ENCODE peak calls at places on chromosome X, in seven cellular contexts. One of them, this sample, is unnamed.
A peak's percentile ranks its signal among the peaks of the same experiment; 100 is the strongest.

GRCh38 chrX:139877710-139878414 is 55.0 kb downstream of the ATP11C start:
- DNase-seq in PC-3: peak; percentile 14
- DNase-seq in substantia nigra: no peak
- DNase-seq in activated CD8-positive, alpha-beta memory T cell treated with anti-CD3 and anti-CD28 coated beads, Interleukin-2, amount 50 U/mL, for 48 hours: no peak
- DNase-seq in neural progenitor cell: no peak
- DNase-seq in NCI-H1105 treated with DMSO at 0.1 percent for 48 hours: no peak
- DNase-seq in left ventricle myocardium inferior: no peak
- DNase-seq in this sample: no peak

GRCh38 chrX:9873952-9874351 is 87.7 kb downstream of the SHROOM2 start:
- DNase-seq in PC-3: peak; percentile 61
- DNase-seq in substantia nigra: peak; percentile 6
- DNase-seq in activated CD8-positive, alpha-beta memory T cell treated with anti-CD3 and anti-CD28 coated beads, Interleukin-2, amount 50 U/mL, for 48 hours: peak; percentile 51
- DNase-seq in neural progenitor cell: peak; percentile 41
- DNase-seq in NCI-H1105 treated with DMSO at 0.1 percent for 48 hours: peak; percentile 28
- DNase-seq in left ventricle myocardium inferior: no peak
- DNase-seq in this sample: no peak

GRCh38 chrX:134737061-134737460 is 78.8 kb upstream of the PLAC1 start:
- DNase-seq in PC-3: no peak
- DNase-seq in substantia nigra: no peak
- DNase-seq in activated CD8-positive, alpha-beta memory T cell treated with anti-CD3 and anti-CD28 coated beads, Interleukin-2, amount 50 U/mL, for 48 hours: no peak
- DNase-seq in neural progenitor cell: no peak
- DNase-seq in NCI-H1105 treated with DMSO at 0.1 percent for 48 hours: no peak
- DNase-seq in left ventricle myocardium inferior: no peak
- DNase-seq in this sample: no peak

GRCh38 chrX:17052210-17052609 is 105.8 kb downstream of the REPS2 start:
- DNase-seq in PC-3: no peak
- DNase-seq in substantia nigra: no peak
- DNase-seq in activated CD8-positive, alpha-beta memory T cell treated with anti-CD3 and anti-CD28 coated beads, Interleukin-2, amount 50 U/mL, for 48 hours: no peak
- DNase-seq in neural progenitor cell: no peak
- DNase-seq in NCI-H1105 treated with DMSO at 0.1 percent for 48 hours: no peak
- DNase-seq in left ventricle myocardium inferior: no peak
- DNase-seq in this sample: no peak

GRCh38 chrX:132423323-132423722 is 65.5 kb downstream of the MBNL3 start:
- DNase-seq in PC-3: no peak
- DNase-seq in substantia nigra: no peak
- DNase-seq in activated CD8-positive, alpha-beta memory T cell treated with anti-CD3 and anti-CD28 coated beads, Interleukin-2, amount 50 U/mL, for 48 hours: no peak
- DNase-seq in neural progenitor cell: no peak
- DNase-seq in NCI-H1105 treated with DMSO at 0.1 percent for 48 hours: no peak
- DNase-seq in left ventricle myocardium inferior: no peak
- DNase-seq in this sample: no peak

GRCh38 chrX:154349359-154349935 is 25.0 kb downstream of the FLNA start:
- DNase-seq in PC-3: no peak
- DNase-seq in substantia nigra: no peak
- DNase-seq in activated CD8-positive, alpha-beta memory T cell treated with anti-CD3 and anti-CD28 coated beads, Interleukin-2, amount 50 U/mL, for 48 hours: no peak
- DNase-seq in neural progenitor cell: no peak
- DNase-seq in NCI-H1105 treated with DMSO at 0.1 percent for 48 hours: no peak
- DNase-seq in left ventricle myocardium inferior: no peak
- DNase-seq in this sample: no peak

GRCh38 chrX:77505227-77505626 is 58.0 kb downstream of the FGF16 start:
- DNase-seq in PC-3: no peak
- DNase-seq in substantia nigra: no peak
- DNase-seq in activated CD8-positive, alpha-beta memory T cell treated with anti-CD3 and anti-CD28 coated beads, Interleukin-2, amount 50 U/mL, for 48 hours: no peak
- DNase-seq in neural progenitor cell: no peak
- DNase-seq in NCI-H1105 treated with DMSO at 0.1 percent for 48 hours: no peak
- DNase-seq in left ventricle myocardium inferior: no peak
- DNase-seq in this sample: no peak

GRCh38 chrX:86910602-86911311 is 606.8 kb upstream of the KLHL4 start:
- DNase-seq in PC-3: no peak
- DNase-seq in substantia nigra: no peak
- DNase-seq in activated CD8-positive, alpha-beta memory T cell treated with anti-CD3 and anti-CD28 coated beads, Interleukin-2, amount 50 U/mL, for 48 hours: no peak
- DNase-seq in neural progenitor cell: no peak
- DNase-seq in NCI-H1105 treated with DMSO at 0.1 percent for 48 hours: no peak
- DNase-seq in left ventricle myocardium inferior: no peak
- DNase-seq in this sample: no peak

GRCh38 chrX:78527818-78528217 is 131.3 kb downstream of the RTL3 start:
- DNase-seq in PC-3: no peak
- DNase-seq in substantia nigra: no peak
- DNase-seq in activated CD8-positive, alpha-beta memory T cell treated with anti-CD3 and anti-CD28 coated beads, Interleukin-2, amount 50 U/mL, for 48 hours: no peak
- DNase-seq in neural progenitor cell: no peak
- DNase-seq in NCI-H1105 treated with DMSO at 0.1 percent for 48 hours: no peak
- DNase-seq in left ventricle myocardium inferior: no peak
- DNase-seq in this sample: no peak

GRCh38 chrX:18994713-18995112 is 10.8 kb upstream of the PHKA2 start:
- DNase-seq in PC-3: peak; percentile 89
- DNase-seq in substantia nigra: no peak
- DNase-seq in activated CD8-positive, alpha-beta memory T cell treated with anti-CD3 and anti-CD28 coated beads, Interleukin-2, amount 50 U/mL, for 48 hours: no peak
- DNase-seq in neural progenitor cell: no peak
- DNase-seq in NCI-H1105 treated with DMSO at 0.1 percent for 48 hours: no peak
- DNase-seq in left ventricle myocardium inferior: no peak
- DNase-seq in this sample: no peak

GRCh38 chrX:1614927-1615326 is at the start of gene ASMT:
- DNase-seq in PC-3: no peak
- DNase-seq in substantia nigra: no peak
- DNase-seq in activated CD8-positive, alpha-beta memory T cell treated with anti-CD3 and anti-CD28 coated beads, Interleukin-2, amount 50 U/mL, for 48 hours: no peak
- DNase-seq in neural progenitor cell: peak; percentile 45
- DNase-seq in NCI-H1105 treated with DMSO at 0.1 percent for 48 hours: no peak
- DNase-seq in left ventricle myocardium inferior: no peak
- DNase-seq in this sample: no peak

GRCh38 chrX:80808160-80808735 is 1.4 kb downstream of the BRWD3 start:
- DNase-seq in PC-3: peak; percentile 80
- DNase-seq in substantia nigra: peak; percentile 62
- DNase-seq in activated CD8-positive, alpha-beta memory T cell treated with anti-CD3 and anti-CD28 coated beads, Interleukin-2, amount 50 U/mL, for 48 hours: peak; percentile 75
- DNase-seq in neural progenitor cell: peak; percentile 68
- DNase-seq in NCI-H1105 treated with DMSO at 0.1 percent for 48 hours: peak; percentile 69
- DNase-seq in left ventricle myocardium inferior: peak; percentile 68
- DNase-seq in this sample: peak; percentile 84